ENCODE peak calls at places on chromosome 21, in six cellular contexts. D is hepatocyte, E is lower lobe of right lung, Z is GM23248, T is small intestine, P is ovary. C is an unnamed sample.

GRCh38 chr21:15659768-15660423 is 69.9 kb upstream of the USP25 start:
- DNase-seq in D (peak; percentile 63), E (no peak), Z (no peak), T (peak; percentile 86), P (no peak), C (no peak)

GRCh38 chr21:16587141-16587570 is 857.4 kb downstream of the USP25 start:
- DNase-seq in D (peak; percentile 58), E (peak; percentile 46), Z (peak; percentile 80), T (no peak), P (peak; percentile 32), C (peak; percentile 63)

GRCh38 chr21:42216726-42217572 is 2.0 kb upstream of the ABCG1 start:
- DNase-seq in D (no peak), E (peak; percentile 24), Z (no peak), T (no peak), P (no peak), C (no peak)

GRCh38 chr21:46213620-46214286 is 14.8 kb downstream of the LSS start:
- DNase-seq in D (no peak), E (no peak), Z (no peak), T (no peak), P (no peak), C (no peak)

GRCh38 chr21:39637971-39638628 is 25.4 kb downstream of the B3GALT5 start:
- DNase-seq in D (no peak), E (no peak), Z (no peak), T (no peak), P (no peak), C (no peak)

GRCh38 chr21:14763695-14764064 is 217.6 kb upstream of the SAMSN1 start:
- DNase-seq in D (no peak), E (no peak), Z (no peak), T (no peak), P (no peak), C (no peak)

GRCh38 chr21:34935452-34935851 is 113.7 kb downstream of the RUNX1 start:
- DNase-seq in D (no peak), E (no peak), Z (peak; percentile 43), T (no peak), P (no peak), C (no peak)

GRCh38 chr21:27403011-27403410 is 436.1 kb upstream of the ADAMTS5 start:
- DNase-seq in D (no peak), E (no peak), Z (no peak), T (no peak), P (no peak), C (no peak)

GRCh38 chr21:42056996-42057689 is 14.0 kb upstream of the UMODL1 start:
- DNase-seq in D (peak; percentile 77), E (peak; percentile 78), Z (peak; percentile 89), T (peak; percentile 83), P (no peak), C (peak; percentile 62)

GRCh38 chr21:42595281-42596187 is 57.9 kb upstream of the PDE9A start:
- DNase-seq in D (no peak), E (no peak), Z (no peak), T (no peak), P (no peak), C (no peak)

GRCh38 chr21:35810431-35810970 is 249.8 kb downstream of the SETD4 start:
- DNase-seq in D (no peak), E (no peak), Z (no peak), T (no peak), P (no peak), C (no peak)

GRCh38 chr21:28336299-28336698 is 656.4 kb downstream of the LTN1 start:
- DNase-seq in D (peak; percentile 78), E (no peak), Z (peak; percentile 87), T (peak; percentile 62), P (peak; percentile 15), C (no peak)

GRCh38 chr21:41361786-41362604 is at the start of gene MX2:
- DNase-seq in D (peak; percentile 68), E (peak; percentile 80), Z (peak; percentile 86), T (peak; percentile 90), P (peak; percentile 36), C (peak; percentile 38)

GRCh38 chr21:14114251-14114650 is 96.5 kb downstream of the LIPI start:
- DNase-seq in D (peak; percentile 20), E (no peak), Z (no peak), T (peak; percentile 34), P (no peak), C (peak; percentile 13)

GRCh38 chr21:40631201-40631600 is 215.8 kb downstream of the DSCAM start:
- DNase-seq in D (no peak), E (no peak), Z (no peak), T (no peak), P (no peak), C (no peak)

DNA sequence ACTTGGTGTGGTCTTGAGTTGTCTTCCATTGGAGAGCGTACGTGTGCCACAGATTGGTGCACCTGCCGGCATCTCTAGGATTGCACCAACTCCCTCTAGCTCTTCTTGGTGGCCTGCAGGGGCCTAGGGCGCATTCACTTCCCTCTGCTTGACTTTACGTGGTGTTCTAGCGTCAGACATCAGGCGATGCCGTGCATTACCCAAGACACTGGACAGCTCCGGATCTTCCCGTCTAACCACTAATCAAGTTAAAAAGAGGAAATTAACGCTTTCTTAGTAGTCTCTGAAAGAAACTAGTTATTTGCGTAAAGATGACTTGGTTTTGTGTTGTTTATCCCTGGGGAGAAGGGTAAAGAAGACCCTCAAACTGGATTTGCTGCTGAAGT is 510 bp upstream of the IL10RB start:
- DNase-seq in D (peak; percentile 56), E (peak; percentile 86), Z (peak; percentile 28), T (no peak), P (no peak), C (no peak)
- H3K4me1 ChIP-seq in D (peaks cover 7% of the 10 kb centered on the region), E (peaks cover 45% of the 10 kb centered on the region), Z (no peaks in the 10 kb centered on the region), T (peaks cover 4% of the 10 kb centered on the region), P (peaks cover 2% of the 10 kb centered on the region), C (peaks cover 20% of the 10 kb centered on the region)

GRCh38 chr21:43864313-43864805 is 664 bp upstream of the AGPAT3 start:
- DNase-seq in D (peak; percentile 81), E (peak; percentile 79), Z (peak; percentile 66), T (peak; percentile 75), P (peak; percentile 33), C (peak; percentile 75)

GRCh38 chr21:43866659-43867331 is 1.8 kb downstream of the AGPAT3 start:
- DNase-seq in D (peak; percentile 80), E (no peak), Z (no peak), T (peak; percentile 94), P (no peak), C (peak; percentile 57)

GRCh38 chr21:43866233-43866632 is 1.2 kb downstream of the AGPAT3 start:
- DNase-seq in D (peak; percentile 75), E (no peak), Z (peak; percentile 76), T (peak; percentile 43), P (peak; percentile 52), C (no peak)

GRCh38 chr21:43865471-43866181 is 603 bp downstream of the AGPAT3 start:
- DNase-seq in D (peak; percentile 65), E (peak; percentile 77), Z (peak; percentile 66), T (peak; percentile 75), P (peak; percentile 51), C (peak; percentile 63)

DNA sequence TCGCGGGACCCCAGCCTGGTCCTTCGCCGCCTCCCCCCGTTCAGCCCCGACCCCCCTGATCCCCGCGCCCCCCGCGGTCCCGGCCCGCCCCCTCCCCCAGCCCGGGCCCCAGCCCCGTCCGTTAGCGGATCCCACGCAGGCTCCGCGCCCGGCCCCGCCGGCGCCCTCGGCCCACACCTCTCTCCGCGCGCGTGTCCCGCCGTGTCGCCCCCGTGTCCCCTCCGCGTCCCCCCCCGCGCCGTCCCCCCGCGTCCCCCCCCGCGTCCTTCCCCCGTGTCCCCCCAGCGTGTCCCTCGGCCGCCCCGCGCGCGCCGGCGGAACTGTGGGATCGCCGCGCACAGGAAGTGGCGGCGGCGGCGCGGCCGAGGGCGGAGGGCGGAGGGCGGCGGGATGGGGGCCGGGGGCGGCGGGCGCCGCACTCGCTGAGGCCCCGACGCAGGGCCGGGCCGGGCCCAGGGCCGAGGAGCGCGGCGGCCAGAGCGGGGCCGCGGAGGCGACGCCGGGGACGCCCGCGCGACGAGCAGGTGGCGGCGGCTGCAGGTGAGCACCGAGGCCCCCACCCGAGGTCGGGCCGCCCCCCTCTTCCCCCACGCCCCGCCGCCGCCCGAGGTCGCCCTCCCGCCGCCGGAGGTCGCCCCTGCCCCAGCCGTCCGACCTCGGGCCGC is at the start of gene AGPAT3:
- DNase-seq in D (peak; percentile 67), E (no peak), Z (peak; percentile 51), T (no peak), P (no peak), C (peak; percentile 75)
- H3K4me3 ChIP-seq in D (peak within 1 kb of the TSS; percentile 91), E (peak within 1 kb of the TSS; percentile 85), Z (peak within 1 kb of the TSS; percentile 88), T (peak within 1 kb of the TSS; percentile 80), P (peak within 1 kb of the TSS; percentile 93), C (peak within 1 kb of the TSS; percentile 80)

DNA sequence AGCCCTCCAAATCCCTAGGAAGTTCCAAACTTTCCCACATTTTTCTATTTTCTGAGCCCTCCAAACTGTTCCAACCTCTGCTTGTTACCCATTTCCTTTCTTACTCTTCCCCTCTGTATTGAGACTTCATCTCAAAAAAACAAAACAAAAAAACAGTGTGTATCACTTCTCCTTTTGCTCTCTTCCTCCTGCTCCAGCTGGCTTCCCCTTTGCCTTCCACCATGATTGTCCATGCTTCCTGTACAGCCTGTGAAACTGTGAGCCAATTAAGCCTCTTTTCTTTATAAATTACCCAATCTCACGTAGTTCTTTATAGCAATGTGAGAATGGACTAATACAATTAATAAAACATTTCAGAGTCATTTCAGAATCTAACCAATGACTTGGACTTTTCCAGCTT is 69.6 kb upstream of the KRTAP19-8 start:
- DNase-seq in D (no peak), E (no peak), Z (no peak), T (no peak), P (no peak), C (no peak)
- H3K4me1 ChIP-seq in D (peaks cover 3% of the 10 kb centered on the region), E (peaks cover 29% of the 10 kb centered on the region), Z (no peaks in the 10 kb centered on the region), T (no peaks in the 10 kb centered on the region), P (no peaks in the 10 kb centered on the region), C (no peaks in the 10 kb centered on the region)

GRCh38 chr21:43785134-43785533 is 4.2 kb upstream of the RRP1 start:
- DNase-seq in D (no peak), E (no peak), Z (no peak), T (no peak), P (no peak), C (no peak)
- H3K4me3 ChIP-seq in D (no peak overlapping the region), E (no peak overlapping the region), Z (no peak overlapping the region), T (no peak overlapping the region), P (no peak overlapping the region), C (no peak overlapping the region)

DNA sequence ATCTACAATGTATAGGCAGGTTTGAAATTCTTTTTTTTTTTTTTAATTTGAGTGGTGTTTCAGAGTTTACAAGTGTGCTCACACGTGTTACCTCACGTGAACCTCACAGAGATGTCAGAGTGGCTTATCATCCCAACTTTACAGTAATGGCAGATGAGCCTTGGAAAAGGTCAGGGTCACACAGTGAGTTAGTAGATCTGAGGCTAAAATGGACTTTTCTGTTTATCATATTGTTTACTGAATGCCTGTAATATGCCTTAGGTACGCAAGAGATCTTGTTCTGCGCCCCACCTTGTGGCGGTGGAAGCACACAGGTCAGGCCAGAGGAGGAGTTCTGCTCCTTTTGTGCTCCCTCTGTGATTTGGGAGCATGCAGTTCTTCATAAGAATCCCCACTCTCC is 80.0 kb downstream of the DYRK1A start:
- DNase-seq in D (no peak), E (no peak), Z (no peak), T (no peak), P (no peak), C (no peak)
- H3K4me1 ChIP-seq in D (peaks cover 3% of the 10 kb centered on the region), E (peaks cover 64% of the 10 kb centered on the region), Z (peaks cover 40% of the 10 kb centered on the region), T (no peaks in the 10 kb centered on the region), P (peaks cover 23% of the 10 kb centered on the region), C (peaks cover 11% of the 10 kb centered on the region)